ENCODE peak calls at places on chromosomes 1 and 21, in five cellular contexts. One of them, this sample, is unnamed.

GRCh38 chr1:36852586-36852985 is 181.7 kb downstream of the GRIK3 start:
- DNase-seq in stomach: no peak
- DNase-seq in right lobe of liver: peak
- DNase-seq in neural crest cell: no peak
- DNase-seq in A673: no peak
- DNase-seq in this sample: no peak

GRCh38 chr1:97805093-97805492 is 115.7 kb downstream of the DPYD start:
- DNase-seq in stomach: no peak
- DNase-seq in right lobe of liver: no peak
- DNase-seq in neural crest cell: no peak
- DNase-seq in A673: no peak
- DNase-seq in this sample: no peak

GRCh38 chr1:223556414-223557124 is 108.9 kb downstream of the CAPN8 start:
- DNase-seq in stomach: peak
- DNase-seq in right lobe of liver: peak
- DNase-seq in neural crest cell: peak
- DNase-seq in A673: peak
- DNase-seq in this sample: no peak

GRCh38 chr1:168084396-168085231 is 52.1 kb downstream of the GPR161 start:
- DNase-seq in stomach: peak
- DNase-seq in right lobe of liver: no peak
- DNase-seq in neural crest cell: peak
- DNase-seq in A673: peak
- DNase-seq in this sample: no peak

GRCh38 chr1:230149751-230150584 is 82.9 kb downstream of the GALNT2 start:
- DNase-seq in stomach: no peak
- DNase-seq in right lobe of liver: no peak
- DNase-seq in neural crest cell: no peak
- DNase-seq in A673: no peak
- DNase-seq in this sample: no peak

GRCh38 chr1:93672069-93672468 is 9.6 kb downstream of the BCAR3 start:
- DNase-seq in stomach: peak
- DNase-seq in right lobe of liver: no peak
- DNase-seq in neural crest cell: no peak
- DNase-seq in A673: no peak
- DNase-seq in this sample: no peak

GRCh38 chr1:9840176-9840575 is 16.4 kb upstream of the CLSTN1 start:
- DNase-seq in stomach: no peak
- DNase-seq in right lobe of liver: peak
- DNase-seq in neural crest cell: no peak
- DNase-seq in A673: no peak
- DNase-seq in this sample: no peak

GRCh38 chr21:31337086-31337485 is 7.0 kb downstream of the TIAM1 start:
- DNase-seq in stomach: no peak
- DNase-seq in right lobe of liver: no peak
- DNase-seq in neural crest cell: no peak
- DNase-seq in A673: no peak
- DNase-seq in this sample: no peak

GRCh38 chr1:116486424-116486823 is 84.4 kb downstream of the CD58 start:
- DNase-seq in stomach: no peak
- DNase-seq in right lobe of liver: no peak
- DNase-seq in neural crest cell: no peak
- DNase-seq in A673: no peak
- DNase-seq in this sample: peak

GRCh38 chr1:160884579-160884978 is 401 bp downstream of the ITLN1 start:
- DNase-seq in stomach: no peak
- DNase-seq in right lobe of liver: no peak
- DNase-seq in neural crest cell: no peak
- DNase-seq in A673: peak
- DNase-seq in this sample: no peak
- TF ChIP-seq CTCF in stomach: no peak
- TF ChIP-seq CTCF in right lobe of liver: no peak
- TF ChIP-seq CTCF in neural crest cell: peak
- TF ChIP-seq CTCF in A673: peak
- TF ChIP-seq CTCF in this sample: no peak

GRCh38 chr1:227785094-227785811 is 30.2 kb upstream of the PRSS38 start:
- DNase-seq in stomach: peak
- DNase-seq in right lobe of liver: no peak
- DNase-seq in neural crest cell: no peak
- DNase-seq in A673: no peak
- DNase-seq in this sample: no peak
- TF ChIP-seq CTCF in stomach: no peak
- TF ChIP-seq CTCF in right lobe of liver: no peak
- TF ChIP-seq CTCF in neural crest cell: no peak
- TF ChIP-seq CTCF in A673: no peak
- TF ChIP-seq CTCF in this sample: no peak

GRCh38 chr1:57015071-57015470 is 49.3 kb upstream of the C8B start:
- DNase-seq in stomach: no peak
- DNase-seq in right lobe of liver: no peak
- DNase-seq in neural crest cell: no peak
- DNase-seq in A673: no peak
- DNase-seq in this sample: no peak

GRCh38 chr1:57019240-57019805 is 53.5 kb upstream of the C8B start:
- DNase-seq in stomach: no peak
- DNase-seq in right lobe of liver: no peak
- DNase-seq in neural crest cell: no peak
- DNase-seq in A673: no peak
- DNase-seq in this sample: no peak

GRCh38 chr1:57018119-57018518 is 52.3 kb upstream of the C8B start:
- DNase-seq in stomach: no peak
- DNase-seq in right lobe of liver: no peak
- DNase-seq in neural crest cell: no peak
- DNase-seq in A673: no peak
- DNase-seq in this sample: no peak

GRCh38 chr1:57017201-57017600 is 51.4 kb upstream of the C8B start:
- DNase-seq in stomach: no peak
- DNase-seq in right lobe of liver: no peak
- DNase-seq in neural crest cell: peak
- DNase-seq in A673: no peak
- DNase-seq in this sample: no peak

GRCh38 chr1:57017717-57018116 is 51.9 kb upstream of the C8B start:
- DNase-seq in stomach: no peak
- DNase-seq in right lobe of liver: no peak
- DNase-seq in neural crest cell: peak
- DNase-seq in A673: peak
- DNase-seq in this sample: no peak
- TF ChIP-seq CTCF in stomach: no peak
- TF ChIP-seq CTCF in right lobe of liver: peak
- TF ChIP-seq CTCF in neural crest cell: peak
- TF ChIP-seq CTCF in A673: peak
- TF ChIP-seq CTCF in this sample: peak

GRCh38 chr1:37877991-37878544 is 18.7 kb upstream of the MTF1 start:
- DNase-seq in stomach: no peak
- DNase-seq in right lobe of liver: no peak
- DNase-seq in neural crest cell: no peak
- DNase-seq in A673: no peak
- DNase-seq in this sample: no peak

GRCh38 chr1:37872692-37873091 is 13.3 kb upstream of the MTF1 start:
- DNase-seq in stomach: no peak
- DNase-seq in right lobe of liver: no peak
- DNase-seq in neural crest cell: no peak
- DNase-seq in A673: no peak
- DNase-seq in this sample: no peak

GRCh38 chr1:37879865-37880264 is 20.5 kb upstream of the MTF1 start:
- DNase-seq in stomach: no peak
- DNase-seq in right lobe of liver: no peak
- DNase-seq in neural crest cell: no peak
- DNase-seq in A673: no peak
- DNase-seq in this sample: no peak

GRCh38 chr1:37875833-37876232 is 16.4 kb upstream of the MTF1 start:
- DNase-seq in stomach: no peak
- DNase-seq in right lobe of liver: no peak
- DNase-seq in neural crest cell: no peak
- DNase-seq in A673: no peak
- DNase-seq in this sample: no peak
- TF ChIP-seq CTCF in stomach: no peak
- TF ChIP-seq CTCF in right lobe of liver: no peak
- TF ChIP-seq CTCF in neural crest cell: peak
- TF ChIP-seq CTCF in A673: peak
- TF ChIP-seq CTCF in this sample: no peak

GRCh38 chr1:29230553-29231378 is at the start of gene MECR:
- DNase-seq in stomach: peak
- DNase-seq in right lobe of liver: peak
- DNase-seq in neural crest cell: peak
- DNase-seq in A673: peak
- DNase-seq in this sample: peak
- TF ChIP-seq CTCF in stomach: no peak
- TF ChIP-seq CTCF in right lobe of liver: no peak
- TF ChIP-seq CTCF in neural crest cell: peak
- TF ChIP-seq CTCF in A673: peak
- TF ChIP-seq CTCF in this sample: peak